ENCODE peak calls at places on chromosomes 16 and 17, in seven cellular contexts. S, H, C, X, K, G and B are unnamed samples.

GRCh38 chr16:30829130-30830071 is 42.4 kb upstream of the ZNF629 start:
- DNase-seq in S (no peak), H (no peak), C (peak), X (no peak), K (no peak), G (no peak), B (peak)

GRCh38 chr17:65041518-65041917 is 15.0 kb downstream of the GNA13 start:
- DNase-seq in S (no peak), H (no peak), C (no peak), X (no peak), K (no peak), G (no peak), B (no peak)

GRCh38 chr17:70886648-70887047 is 717.3 kb downstream of the KCNJ2 start:
- DNase-seq in S (no peak), H (no peak), C (no peak), X (no peak), K (no peak), G (no peak), B (no peak)

GRCh38 chr17:34313164-34313563 is 6.1 kb upstream of the CCL8 start:
- DNase-seq in S (no peak), H (no peak), C (no peak), X (no peak), K (no peak), G (no peak), B (no peak)

GRCh38 chr17:14833201-14833773 is 431.8 kb downstream of the PMP22 start:
- DNase-seq in S (no peak), H (no peak), C (no peak), X (no peak), K (no peak), G (no peak), B (no peak)

GRCh38 chr17:31739300-31739699 is 119.7 kb downstream of the COPRS start:
- DNase-seq in S (no peak), H (no peak), C (no peak), X (no peak), K (no peak), G (no peak), B (no peak)

GRCh38 chr16:19095699-19096098 is 18.1 kb upstream of the ITPRIPL2 start:
- DNase-seq in S (no peak), H (peak), C (no peak), X (no peak), K (no peak), G (no peak), B (peak)

GRCh38 chr16:86924537-86924936 is 346.2 kb downstream of the FOXL1 start:
- DNase-seq in S (no peak), H (no peak), C (no peak), X (no peak), K (no peak), G (no peak), B (no peak)

GRCh38 chr17:1759529-1759928 is 2.3 kb upstream of the SERPINF1 start:
- DNase-seq in S (no peak), H (no peak), C (no peak), X (no peak), K (no peak), G (no peak), B (no peak)

GRCh38 chr16:63461248-63461841 is 1425.1 kb upstream of the CDH8 start:
- DNase-seq in S (no peak), H (no peak), C (peak), X (peak), K (peak), G (no peak), B (peak)

GRCh38 chr16:12426122-12426521 is 377.6 kb downstream of the CPPED1 start:
- DNase-seq in S (no peak), H (no peak), C (no peak), X (no peak), K (peak), G (peak), B (no peak)

GRCh38 chr16:84687715-84688114 is 12.1 kb upstream of the USP10 start:
- DNase-seq in S (peak), H (no peak), C (no peak), X (no peak), K (no peak), G (no peak), B (no peak)

GRCh38 chr17:50015146-50015545 is 20.1 kb upstream of the DLX3 start:
- DNase-seq in S (no peak), H (no peak), C (no peak), X (no peak), K (no peak), G (no peak), B (no peak)

GRCh38 chr17:37488009-37488604 is 1.6 kb upstream of the DUSP14 start:
- DNase-seq in S (no peak), H (peak), C (peak), X (no peak), K (peak), G (peak), B (peak)

GRCh38 chr17:77707546-77707945 is 251.0 kb upstream of the TNRC6C start:
- DNase-seq in S (no peak), H (no peak), C (no peak), X (peak), K (no peak), G (no peak), B (no peak)
- TF ChIP-seq JUND in S (no peak), H (no peak), C (no peak), X (no peak), K (no peak), G (no peak), B (no peak)

GRCh38 chr16:684961-685696 is 995 bp upstream of the JMJD8 start:
- DNase-seq in S (no peak), H (no peak), C (no peak), X (no peak), K (no peak), G (no peak), B (no peak)

GRCh38 chr16:687499-687898 is 2.7 kb downstream of the WDR24 start:
- DNase-seq in S (no peak), H (no peak), C (no peak), X (no peak), K (no peak), G (no peak), B (no peak)

GRCh38 chr16:686459-687260 is 2.5 kb upstream of the JMJD8 start:
- DNase-seq in S (no peak), H (no peak), C (no peak), X (no peak), K (no peak), G (no peak), B (no peak)

GRCh38 chr16:684067-684794 is at the start of gene JMJD8:
- DNase-seq in S (no peak), H (peak), C (no peak), X (peak), K (peak), G (peak), B (peak)

GRCh38 chr16:685967-686366 is 1.8 kb upstream of the JMJD8 start:
- DNase-seq in S (no peak), H (no peak), C (peak), X (peak), K (peak), G (no peak), B (no peak)
- TF ChIP-seq JUND in S (no peak), H (no peak), C (no peak), X (no peak), K (no peak), G (no peak), B (no peak)

GRCh38 chr17:76556759-76557367 is 17.0 kb downstream of the PRCD start:
- DNase-seq in S (no peak), H (no peak), C (peak), X (no peak), K (no peak), G (no peak), B (no peak)
- TF ChIP-seq JUND in S (no peak), H (no peak), C (no peak), X (no peak), K (no peak), G (no peak), B (no peak)

GRCh38 chr16:67043420-67043819 is 14.5 kb downstream of the CBFB start:
- DNase-seq in S (no peak), H (no peak), C (no peak), X (no peak), K (no peak), G (no peak), B (no peak)

GRCh38 chr16:67035364-67035763 is 6.4 kb downstream of the CBFB start:
- DNase-seq in S (no peak), H (no peak), C (no peak), X (no peak), K (no peak), G (no peak), B (no peak)

GRCh38 chr16:67039260-67040020 is 10.5 kb downstream of the CBFB start:
- DNase-seq in S (no peak), H (no peak), C (no peak), X (no peak), K (no peak), G (no peak), B (no peak)

GRCh38 chr16:67036323-67036741 is 7.4 kb downstream of the CBFB start:
- DNase-seq in S (no peak), H (no peak), C (no peak), X (no peak), K (no peak), G (no peak), B (no peak)

GRCh38 chr16:67040906-67041305 is 12.0 kb downstream of the CBFB start:
- DNase-seq in S (no peak), H (no peak), C (no peak), X (no peak), K (no peak), G (no peak), B (no peak)
- TF ChIP-seq JUND in S (no peak), H (no peak), C (no peak), X (no peak), K (no peak), G (no peak), B (no peak)

GRCh38 chr17:40188694-40189093 is 11.4 kb downstream of the RAPGEFL1 start:
- DNase-seq in S (no peak), H (no peak), C (no peak), X (no peak), K (no peak), G (no peak), B (no peak)
- TF ChIP-seq JUND in S (no peak), H (no peak), C (no peak), X (no peak), K (no peak), G (no peak), B (no peak)

DNA sequence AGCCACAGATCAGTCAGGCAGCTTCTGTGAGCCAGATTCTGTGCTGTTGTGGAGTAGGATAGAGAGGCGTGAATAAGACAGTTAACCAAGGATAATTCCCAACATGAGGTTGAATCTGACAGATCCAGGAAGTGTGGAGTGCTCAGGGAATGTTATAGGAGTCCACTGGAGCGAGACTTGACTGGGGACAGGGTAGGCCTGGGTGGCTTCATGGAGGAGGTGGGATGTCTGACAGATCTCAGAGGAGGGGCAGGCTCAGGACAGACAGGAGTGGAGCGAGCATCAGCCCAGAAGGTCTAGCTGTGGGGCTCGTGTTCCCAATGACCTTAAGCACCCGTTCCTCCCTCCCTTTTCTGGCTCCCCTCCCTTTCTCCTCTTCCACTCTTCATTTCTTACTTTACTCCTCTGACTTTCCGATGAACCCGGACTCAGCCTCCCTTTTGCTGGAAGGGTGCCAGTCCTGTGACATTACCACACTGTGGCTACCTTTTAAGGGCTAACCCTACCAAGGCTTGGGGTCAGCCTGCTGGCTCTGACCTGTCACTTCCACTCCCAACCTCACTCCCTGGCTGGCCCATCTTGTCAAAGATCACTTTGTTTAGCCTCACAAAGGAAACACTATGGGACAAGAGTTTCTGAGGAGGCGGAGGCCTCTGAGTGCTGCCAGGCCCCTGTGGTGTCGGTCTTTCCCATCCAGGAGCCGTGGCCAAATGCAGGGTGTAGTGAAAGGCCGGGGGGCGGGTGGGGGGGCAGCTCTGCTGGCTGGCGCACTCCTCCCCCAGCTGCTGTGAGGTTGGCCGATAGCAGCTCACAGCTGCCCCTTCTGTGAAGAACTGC is 28.5 kb upstream of the EFCAB13 start:
- DNase-seq in S (no peak), H (no peak), C (peak), X (no peak), K (no peak), G (no peak), B (no peak)
- TF ChIP-seq JUND in S (no peak), H (no peak), C (no peak), X (no peak), K (no peak), G (no peak), B (no peak)

DNA sequence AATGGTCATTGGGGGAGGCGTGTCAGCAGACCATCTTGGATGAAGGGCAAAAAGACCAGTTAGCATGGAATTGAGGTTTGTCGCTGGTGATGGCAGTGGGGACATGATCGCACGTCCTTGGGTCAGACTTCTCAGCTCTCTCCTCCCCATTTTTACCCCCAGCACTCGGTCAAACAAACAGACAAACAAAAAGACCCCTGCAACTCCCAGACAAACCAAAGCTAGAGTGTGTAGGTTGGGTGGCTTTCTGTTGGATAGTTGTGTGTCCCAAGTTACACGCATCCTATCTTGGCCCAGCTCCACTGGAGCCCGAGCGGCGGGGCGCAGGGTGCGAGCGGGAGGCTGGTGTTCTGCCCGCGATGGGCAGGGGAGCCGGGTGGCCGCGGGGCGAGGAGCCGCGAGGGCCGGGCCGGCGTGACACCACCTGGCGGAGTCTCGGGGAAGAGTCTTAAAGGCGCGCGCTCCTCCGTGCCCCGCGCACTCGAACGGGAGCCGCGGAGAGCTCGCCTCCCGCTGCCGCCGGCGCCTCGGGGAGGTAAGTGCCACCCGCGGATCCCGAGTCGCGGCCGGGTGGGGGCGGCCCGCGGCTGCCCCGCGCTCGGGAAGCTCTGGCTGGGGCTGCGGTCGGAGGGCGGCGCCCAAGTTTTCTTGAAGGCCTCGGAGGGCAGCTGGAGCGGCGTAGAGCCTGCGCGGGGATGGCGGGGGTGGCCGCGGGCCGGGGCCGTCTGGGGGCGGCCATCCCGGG is 18.5 kb upstream of the NTN1 start:
- DNase-seq in S (no peak), H (no peak), C (no peak), X (peak), K (peak), G (no peak), B (peak)
- TF ChIP-seq JUND in S (no peak), H (no peak), C (no peak), X (no peak), K (no peak), G (no peak), B (no peak)